ENCODE peak calls at places on chromosomes 2 and 18, in six cellular contexts. One of them, this sample, is unnamed.
A peak's percentile ranks its signal among the peaks of the same experiment; 100 is the strongest.

GRCh38 chr18:45802814-45803492 is 22.5 kb upstream of the SIGLEC15 start:
- DNase-seq in Caco-2: no peak
- DNase-seq in uterus: no peak
- DNase-seq in NB4: peak; percentile 36
- DNase-seq in endothelial cell of umbilical vein: peak; percentile 94
- DNase-seq in fibroblast of the aortic adventitia: peak; percentile 99
- DNase-seq in this sample: peak; percentile 98

GRCh38 chr2:221546505-221547225 is 25.4 kb downstream of the EPHA4 start:
- DNase-seq in Caco-2: no peak
- DNase-seq in endothelial cell of umbilical vein: no peak
- DNase-seq in NB4: no peak
- DNase-seq in fibroblast of the aortic adventitia: no peak
- DNase-seq in uterus: no peak
- DNase-seq in this sample: no peak

GRCh38 chr2:239138610-239139009 is 262.2 kb downstream of the HDAC4 start:
- DNase-seq in uterus: no peak
- DNase-seq in fibroblast of the aortic adventitia: no peak
- DNase-seq in endothelial cell of umbilical vein: no peak
- DNase-seq in Caco-2: no peak
- DNase-seq in NB4: no peak
- DNase-seq in this sample: no peak

GRCh38 chr18:36255072-36255708 is 42.3 kb upstream of the FHOD3 start:
- DNase-seq in uterus: no peak
- DNase-seq in endothelial cell of umbilical vein: no peak
- DNase-seq in NB4: no peak
- DNase-seq in fibroblast of the aortic adventitia: no peak
- DNase-seq in Caco-2: no peak
- DNase-seq in this sample: no peak

GRCh38 chr2:155715705-155716104 is 616.8 kb downstream of the NR4A2 start:
- DNase-seq in NB4: no peak
- DNase-seq in fibroblast of the aortic adventitia: no peak
- DNase-seq in uterus: no peak
- DNase-seq in endothelial cell of umbilical vein: no peak
- DNase-seq in Caco-2: no peak
- DNase-seq in this sample: no peak

GRCh38 chr2:182360012-182360662 is 66.7 kb downstream of the PDE1A start:
- DNase-seq in uterus: peak; percentile 89
- DNase-seq in Caco-2: no peak
- DNase-seq in NB4: no peak
- DNase-seq in endothelial cell of umbilical vein: no peak
- DNase-seq in fibroblast of the aortic adventitia: peak; percentile 93
- DNase-seq in this sample: no peak

GRCh38 chr2:100537918-100538317 is 24.9 kb upstream of the PDCL3 start:
- DNase-seq in endothelial cell of umbilical vein: no peak
- DNase-seq in NB4: no peak
- DNase-seq in uterus: no peak
- DNase-seq in Caco-2: no peak
- DNase-seq in fibroblast of the aortic adventitia: no peak
- DNase-seq in this sample: no peak

GRCh38 chr18:11849845-11850747 is 1.1 kb upstream of the CHMP1B start:
- DNase-seq in Caco-2: peak; percentile 88
- DNase-seq in uterus: peak; percentile 44
- DNase-seq in NB4: peak; percentile 75
- DNase-seq in fibroblast of the aortic adventitia: peak; percentile 93
- DNase-seq in endothelial cell of umbilical vein: peak; percentile 43
- DNase-seq in this sample: peak; percentile 88

GRCh38 chr2:231769170-231770136 is 11.6 kb downstream of the PDE6D start:
- DNase-seq in Caco-2: no peak
- DNase-seq in fibroblast of the aortic adventitia: no peak
- DNase-seq in uterus: no peak
- DNase-seq in NB4: no peak
- DNase-seq in endothelial cell of umbilical vein: no peak
- DNase-seq in this sample: no peak

GRCh38 chr18:52275817-52276216 is 64.2 kb upstream of the DCC start:
- DNase-seq in Caco-2: no peak
- DNase-seq in uterus: no peak
- DNase-seq in endothelial cell of umbilical vein: no peak
- DNase-seq in fibroblast of the aortic adventitia: no peak
- DNase-seq in NB4: no peak
- DNase-seq in this sample: no peak

GRCh38 chr2:238644095-238645081 is 203.5 kb upstream of the TWIST2 start:
- DNase-seq in fibroblast of the aortic adventitia: peak; percentile 97
- DNase-seq in Caco-2: no peak
- DNase-seq in NB4: peak; percentile 44
- DNase-seq in endothelial cell of umbilical vein: peak; percentile 61
- DNase-seq in uterus: peak; percentile 67
- DNase-seq in this sample: peak; percentile 84

GRCh38 chr2:240567137-240567871 is 980 bp upstream of the RNPEPL1 start:
- DNase-seq in endothelial cell of umbilical vein: peak; percentile 16
- DNase-seq in NB4: peak; percentile 46
- DNase-seq in Caco-2: peak; percentile 26
- DNase-seq in fibroblast of the aortic adventitia: no peak
- DNase-seq in uterus: peak; percentile 28
- DNase-seq in this sample: no peak

GRCh38 chr2:36780231-36780808 is 83.8 kb downstream of the VIT start:
- DNase-seq in Caco-2: no peak
- DNase-seq in NB4: peak; percentile 67
- DNase-seq in endothelial cell of umbilical vein: peak; percentile 67
- DNase-seq in fibroblast of the aortic adventitia: peak; percentile 81
- DNase-seq in uterus: no peak
- DNase-seq in this sample: peak; percentile 65

GRCh38 chr18:9757851-9758587 is 49.9 kb downstream of the RAB31 start:
- DNase-seq in Caco-2: no peak
- DNase-seq in endothelial cell of umbilical vein: no peak
- DNase-seq in uterus: peak; percentile 81
- DNase-seq in fibroblast of the aortic adventitia: peak; percentile 32
- DNase-seq in NB4: peak; percentile 88
- DNase-seq in this sample: peak; percentile 13

GRCh38 chr2:218019411-218020060 is 16.7 kb upstream of the TNS1 start:
- DNase-seq in uterus: no peak
- DNase-seq in endothelial cell of umbilical vein: no peak
- DNase-seq in Caco-2: no peak
- DNase-seq in NB4: peak; percentile 93
- DNase-seq in fibroblast of the aortic adventitia: no peak
- DNase-seq in this sample: no peak

GRCh38 chr18:69725009-69725408 is 222.7 kb downstream of the CD226 start:
- DNase-seq in fibroblast of the aortic adventitia: peak; percentile 88
- DNase-seq in Caco-2: no peak
- DNase-seq in NB4: no peak
- DNase-seq in uterus: no peak
- DNase-seq in endothelial cell of umbilical vein: no peak
- DNase-seq in this sample: no peak

GRCh38 chr18:21991081-21991534 is 178.3 kb upstream of the GATA6 start:
- DNase-seq in Caco-2: peak; percentile 96
- DNase-seq in endothelial cell of umbilical vein: no peak
- DNase-seq in NB4: no peak
- DNase-seq in fibroblast of the aortic adventitia: peak; percentile 10
- DNase-seq in uterus: no peak
- DNase-seq in this sample: no peak

GRCh38 chr2:237214281-237214680 is 128.6 kb downstream of the COPS8 start:
- DNase-seq in endothelial cell of umbilical vein: no peak
- DNase-seq in uterus: no peak
- DNase-seq in fibroblast of the aortic adventitia: no peak
- DNase-seq in NB4: no peak
- DNase-seq in Caco-2: no peak
- DNase-seq in this sample: no peak

GRCh38 chr2:85191157-85191556 is 58.0 kb downstream of the TCF7L1 start:
- DNase-seq in fibroblast of the aortic adventitia: no peak
- DNase-seq in endothelial cell of umbilical vein: no peak
- DNase-seq in NB4: no peak
- DNase-seq in Caco-2: no peak
- DNase-seq in uterus: no peak
- DNase-seq in this sample: no peak

GRCh38 chr2:85187069-85187468 is 53.9 kb downstream of the TCF7L1 start:
- DNase-seq in NB4: no peak
- DNase-seq in uterus: no peak
- DNase-seq in fibroblast of the aortic adventitia: peak; percentile 16
- DNase-seq in Caco-2: no peak
- DNase-seq in endothelial cell of umbilical vein: no peak
- DNase-seq in this sample: no peak

GRCh38 chr2:85188852-85189251 is 55.7 kb downstream of the TCF7L1 start:
- DNase-seq in NB4: no peak
- DNase-seq in fibroblast of the aortic adventitia: no peak
- DNase-seq in endothelial cell of umbilical vein: no peak
- DNase-seq in uterus: no peak
- DNase-seq in Caco-2: no peak
- DNase-seq in this sample: no peak

GRCh38 chr2:85185431-85185940 is 52.3 kb downstream of the TCF7L1 start:
- DNase-seq in Caco-2: no peak
- DNase-seq in NB4: no peak
- DNase-seq in fibroblast of the aortic adventitia: no peak
- DNase-seq in endothelial cell of umbilical vein: no peak
- DNase-seq in uterus: no peak
- DNase-seq in this sample: no peak

DNA sequence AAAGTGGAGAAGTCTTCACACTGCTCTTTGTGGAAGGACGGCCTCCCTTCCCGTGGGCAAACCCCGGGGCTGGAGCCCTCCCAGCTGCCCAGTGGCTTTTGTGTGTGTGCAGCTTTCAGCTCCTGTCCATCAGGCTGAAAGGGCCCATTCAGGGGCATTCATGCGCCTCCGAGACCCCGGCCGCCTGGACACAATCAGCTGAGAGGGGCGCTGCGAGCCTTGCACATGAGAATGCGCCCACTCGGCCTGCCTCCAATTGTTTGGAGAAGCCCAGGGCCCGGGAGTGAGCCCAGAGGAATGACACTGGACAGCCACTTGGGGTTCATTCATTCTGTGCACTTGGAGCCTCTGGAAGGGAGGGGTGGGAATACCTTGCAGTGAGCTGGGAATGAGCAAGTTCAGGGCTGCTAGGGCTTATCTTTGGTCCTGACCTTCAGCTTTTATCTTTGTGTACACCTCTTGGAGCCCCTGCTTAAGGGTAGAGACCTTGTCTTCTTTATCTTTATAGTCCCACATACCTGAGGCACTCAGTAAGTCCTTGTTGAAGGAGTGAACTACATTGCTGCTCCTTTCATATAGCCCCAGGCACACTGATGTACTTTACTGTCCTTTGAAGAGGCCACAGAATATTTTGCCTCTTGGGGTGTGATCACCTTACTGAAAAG is 56.5 kb downstream of the TCF7L1 start:
- DNase-seq in fibroblast of the aortic adventitia: no peak
- DNase-seq in NB4: no peak
- DNase-seq in Caco-2: peak; percentile 84
- DNase-seq in endothelial cell of umbilical vein: no peak
- DNase-seq in uterus: no peak
- DNase-seq in this sample: no peak
- TF ChIP-seq CTCF in fibroblast of the aortic adventitia: no peak
- TF ChIP-seq CTCF in NB4: no peak
- TF ChIP-seq CTCF in Caco-2: peak; percentile 1
- TF ChIP-seq CTCF in endothelial cell of umbilical vein: no peak
- TF ChIP-seq CTCF in uterus: no peak
- TF ChIP-seq CTCF in this sample: no peak

GRCh38 chr2:200847268-200847667 is 17.2 kb downstream of the CLK1 start:
- DNase-seq in NB4: no peak
- DNase-seq in Caco-2: no peak
- DNase-seq in endothelial cell of umbilical vein: no peak
- DNase-seq in fibroblast of the aortic adventitia: no peak
- DNase-seq in uterus: no peak
- DNase-seq in this sample: no peak

GRCh38 chr2:200850512-200851256 is 13.8 kb downstream of the CLK1 start:
- DNase-seq in Caco-2: no peak
- DNase-seq in endothelial cell of umbilical vein: no peak
- DNase-seq in uterus: no peak
- DNase-seq in fibroblast of the aortic adventitia: no peak
- DNase-seq in NB4: no peak
- DNase-seq in this sample: no peak

GRCh38 chr2:200845669-200846325 is 18.7 kb downstream of the CLK1 start:
- DNase-seq in Caco-2: no peak
- DNase-seq in fibroblast of the aortic adventitia: no peak
- DNase-seq in NB4: peak; percentile 32
- DNase-seq in endothelial cell of umbilical vein: no peak
- DNase-seq in uterus: no peak
- DNase-seq in this sample: no peak

GRCh38 chr2:200845194-200845593 is 19.3 kb downstream of the CLK1 start:
- DNase-seq in Caco-2: no peak
- DNase-seq in NB4: no peak
- DNase-seq in fibroblast of the aortic adventitia: no peak
- DNase-seq in endothelial cell of umbilical vein: no peak
- DNase-seq in uterus: no peak
- DNase-seq in this sample: no peak

DNA sequence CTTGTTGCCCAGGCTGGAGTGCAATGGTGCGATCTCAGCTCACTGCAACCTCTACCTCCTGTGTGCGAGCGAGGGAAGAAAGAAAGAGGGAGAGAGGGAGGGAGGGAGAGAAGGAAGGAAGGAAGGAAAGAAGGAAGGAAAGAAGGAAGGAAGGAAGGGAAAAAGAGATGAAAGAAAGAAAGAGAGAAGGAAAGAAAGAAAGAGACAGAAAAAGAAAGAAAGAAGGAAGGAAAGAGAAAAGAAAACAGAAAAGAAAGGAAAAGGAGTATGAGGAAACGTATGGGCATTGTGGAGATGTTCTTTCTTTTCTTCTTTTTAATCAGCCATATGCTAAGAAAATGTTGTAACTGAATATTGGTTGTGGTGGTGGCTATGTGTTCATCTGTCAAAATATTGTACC is 16.5 kb downstream of the CLK1 start:
- DNase-seq in NB4: no peak
- DNase-seq in uterus: no peak
- DNase-seq in Caco-2: no peak
- DNase-seq in fibroblast of the aortic adventitia: no peak
- DNase-seq in endothelial cell of umbilical vein: no peak
- DNase-seq in this sample: no peak
- TF ChIP-seq CTCF in NB4: no peak
- TF ChIP-seq CTCF in uterus: no peak
- TF ChIP-seq CTCF in Caco-2: no peak
- TF ChIP-seq CTCF in fibroblast of the aortic adventitia: no peak
- TF ChIP-seq CTCF in endothelial cell of umbilical vein: no peak
- TF ChIP-seq CTCF in this sample: no peak

GRCh38 chr2:16218651-16219050 is 278.3 kb downstream of the MYCN start:
- DNase-seq in Caco-2: peak; percentile 55
- DNase-seq in NB4: peak; percentile 45
- DNase-seq in fibroblast of the aortic adventitia: no peak
- DNase-seq in uterus: no peak
- DNase-seq in endothelial cell of umbilical vein: no peak
- DNase-seq in this sample: no peak
- TF ChIP-seq CTCF in Caco-2: peak; percentile 53
- TF ChIP-seq CTCF in NB4: peak; percentile 91
- TF ChIP-seq CTCF in fibroblast of the aortic adventitia: no peak
- TF ChIP-seq CTCF in uterus: no peak
- TF ChIP-seq CTCF in endothelial cell of umbilical vein: no peak
- TF ChIP-seq CTCF in this sample: no peak

DNA sequence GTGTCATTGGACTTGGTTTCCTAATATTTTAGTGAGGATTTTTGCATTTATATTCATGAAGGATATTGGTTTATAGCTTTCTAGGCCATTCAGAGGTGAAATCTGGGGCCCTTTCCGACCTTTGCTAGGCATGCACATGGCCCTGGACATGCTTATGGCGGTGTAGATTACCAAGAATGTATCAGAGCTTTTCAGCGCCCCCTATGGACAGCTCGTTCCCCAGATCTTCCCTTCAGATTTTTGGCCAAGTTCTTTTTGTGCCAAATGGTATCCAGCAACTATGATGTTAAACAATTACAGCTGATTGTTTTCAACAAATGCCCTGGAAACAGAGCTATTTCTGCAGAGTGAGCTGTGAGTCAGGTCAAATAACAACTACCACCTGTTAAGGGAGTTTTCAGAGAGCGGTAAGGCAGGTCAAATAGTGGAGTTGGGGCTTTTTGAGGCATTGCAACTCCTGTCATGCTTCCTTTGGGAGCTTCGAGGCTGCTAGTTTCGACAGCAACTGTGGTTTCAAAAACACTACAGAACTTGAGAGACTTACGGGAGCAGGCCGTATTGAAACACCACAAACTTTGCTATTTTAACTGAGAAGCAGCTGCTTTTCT is 188.3 kb downstream of the ZNF516 start:
- DNase-seq in endothelial cell of umbilical vein: no peak
- DNase-seq in NB4: peak; percentile 14
- DNase-seq in uterus: no peak
- DNase-seq in fibroblast of the aortic adventitia: no peak
- DNase-seq in Caco-2: no peak
- DNase-seq in this sample: no peak
- TF ChIP-seq CTCF in endothelial cell of umbilical vein: no peak
- TF ChIP-seq CTCF in NB4: peak; percentile 37
- TF ChIP-seq CTCF in uterus: no peak
- TF ChIP-seq CTCF in fibroblast of the aortic adventitia: no peak
- TF ChIP-seq CTCF in Caco-2: no peak
- TF ChIP-seq CTCF in this sample: peak; percentile 56